ENCODE peak calls at places on chromosome 7, in eight cellular contexts. E is AG04450; K is HCEC 1CT; V is activated naive CD4-positive, alpha-beta T cell; L is AG09319; M is cerebellar nuclear complex; G is midbrain; X is ovary. B is an unnamed sample.

GRCh38 chr7:105639677-105640493 is 58.6 kb upstream of the EFCAB10 start:
- DNase-seq in E (no peak), K (no peak), V (no peak), L (no peak), M (no peak), G (no peak), X (peak; percentile 42), B (no peak)

GRCh38 chr7:29127527-29127926 is 18.8 kb downstream of the CPVL start:
- DNase-seq in E (no peak), K (no peak), V (no peak), L (no peak), M (no peak), G (no peak), X (no peak), B (no peak)

GRCh38 chr7:21514071-21514470 is 28.8 kb upstream of the DNAH11 start:
- DNase-seq in E (no peak), K (no peak), V (no peak), L (no peak), M (no peak), G (no peak), X (no peak), B (no peak)

GRCh38 chr7:155852426-155853301 is 40.4 kb upstream of the SHH start:
- DNase-seq in E (no peak), K (no peak), V (no peak), L (no peak), M (no peak), G (no peak), X (no peak), B (peak; percentile 34)

GRCh38 chr7:148256433-148256832 is 334.1 kb upstream of the C7orf33 start:
- DNase-seq in E (no peak), K (no peak), V (no peak), L (no peak), M (no peak), G (no peak), X (no peak), B (no peak)

GRCh38 chr7:146591976-146592375 is 475.4 kb downstream of the CNTNAP2 start:
- DNase-seq in E (no peak), K (no peak), V (no peak), L (no peak), M (peak; percentile 91), G (no peak), X (no peak), B (no peak)

GRCh38 chr7:119842786-119843185 is 430.2 kb upstream of the KCND2 start:
- DNase-seq in E (no peak), K (no peak), V (no peak), L (no peak), M (no peak), G (no peak), X (no peak), B (no peak)

GRCh38 chr7:91080351-91080750 is 183.9 kb upstream of the FZD1 start:
- DNase-seq in E (no peak), K (no peak), V (no peak), L (no peak), M (no peak), G (no peak), X (no peak), B (no peak)

GRCh38 chr7:51278797-51279196 is 37.8 kb downstream of the COBL start:
- DNase-seq in E (no peak), K (no peak), V (no peak), L (no peak), M (no peak), G (no peak), X (no peak), B (no peak)

GRCh38 chr7:4958477-4959301 is at the start of gene MMD2:
- DNase-seq in E (no peak), K (no peak), V (no peak), L (no peak), M (no peak), G (no peak), X (peak; percentile 40), B (no peak)

GRCh38 chr7:88566174-88566729 is 193.2 kb upstream of the ZNF804B start:
- DNase-seq in E (no peak), K (no peak), V (no peak), L (no peak), M (no peak), G (no peak), X (no peak), B (no peak)

GRCh38 chr7:114825423-114825951 is 96.4 kb upstream of the MDFIC start:
- DNase-seq in E (no peak), K (no peak), V (no peak), L (no peak), M (no peak), G (no peak), X (no peak), B (no peak)

GRCh38 chr7:12422449-12423320 is 19.0 kb upstream of the VWDE start:
- DNase-seq in E (no peak), K (peak; percentile 82), V (no peak), L (no peak), M (no peak), G (no peak), X (no peak), B (no peak)

GRCh38 chr7:117338020-117338419 is 15.2 kb upstream of the WNT2 start:
- DNase-seq in E (no peak), K (peak; percentile 11), V (no peak), L (no peak), M (no peak), G (no peak), X (no peak), B (no peak)

GRCh38 chr7:101990811-101991418 is 173.5 kb downstream of the CUX1 start:
- DNase-seq in E (no peak), K (no peak), V (no peak), L (no peak), M (no peak), G (no peak), X (no peak), B (no peak)

GRCh38 chr7:26500749-26501352 is 209.2 kb downstream of the SNX10 start:
- DNase-seq in E (no peak), K (peak; percentile 49), V (no peak), L (no peak), M (no peak), G (no peak), X (no peak), B (no peak)

GRCh38 chr7:45576249-45576929 is 2.2 kb downstream of the ADCY1 start:
- DNase-seq in E (no peak), K (no peak), V (no peak), L (no peak), M (no peak), G (no peak), X (no peak), B (no peak)

GRCh38 chr7:2524808-2525140 is 5.2 kb downstream of the LFNG start:
- DNase-seq in E (no peak), K (no peak), V (no peak), L (no peak), M (no peak), G (no peak), X (no peak), B (no peak)

GRCh38 chr7:106071356-106071998 is 40.6 kb downstream of the SYPL1 start:
- DNase-seq in E (no peak), K (no peak), V (peak; percentile 18), L (no peak), M (no peak), G (no peak), X (no peak), B (no peak)

GRCh38 chr7:96826089-96826488 is 116.4 kb upstream of the SEM1 start:
- DNase-seq in E (no peak), K (no peak), V (no peak), L (no peak), M (no peak), G (no peak), X (no peak), B (no peak)

GRCh38 chr7:42082144-42082543 is 154.9 kb downstream of the GLI3 start:
- DNase-seq in E (no peak), K (peak; percentile 14), V (no peak), L (no peak), M (no peak), G (no peak), X (no peak), B (no peak)

GRCh38 chr7:33825644-33826043 is 79.7 kb upstream of the BMPER start:
- DNase-seq in E (no peak), K (no peak), V (no peak), L (no peak), M (no peak), G (no peak), X (no peak), B (no peak)

GRCh38 chr7:129779602-129780256 is 168.2 kb downstream of the NRF1 start:
- DNase-seq in E (no peak), K (no peak), V (no peak), L (no peak), M (no peak), G (no peak), X (no peak), B (no peak)

GRCh38 chr7:142889825-142890224 is 4.3 kb upstream of the TRPV6 start:
- DNase-seq in E (no peak), K (no peak), V (no peak), L (no peak), M (no peak), G (no peak), X (no peak), B (peak; percentile 25)

GRCh38 chr7:141999219-141999618 is 3.5 kb downstream of the MGAM start:
- DNase-seq in E (no peak), K (no peak), V (no peak), L (no peak), M (no peak), G (no peak), X (no peak), B (no peak)

GRCh38 chr7:71457881-71458590 is 326.1 kb downstream of the GALNT17 start:
- DNase-seq in E (no peak), K (no peak), V (no peak), L (no peak), M (peak; percentile 69), G (no peak), X (no peak), B (no peak)

GRCh38 chr7:44277851-44278250 is 47.5 kb downstream of the CAMK2B start:
- DNase-seq in E (no peak), K (peak; percentile 25), V (no peak), L (no peak), M (no peak), G (no peak), X (peak; percentile 34), B (no peak)

GRCh38 chr7:904847-905246 is 28.5 kb downstream of the GET4 start:
- DNase-seq in E (no peak), K (peak; percentile 56), V (no peak), L (no peak), M (no peak), G (no peak), X (no peak), B (no peak)

GRCh38 chr7:80869821-80870751 is 48.8 kb downstream of the SEMA3C start:
- DNase-seq in E (no peak), K (no peak), V (no peak), L (no peak), M (no peak), G (no peak), X (no peak), B (no peak)

GRCh38 chr7:156777364-156778069 is 115.5 kb downstream of the LMBR1 start:
- DNase-seq in E (no peak), K (no peak), V (no peak), L (no peak), M (no peak), G (no peak), X (no peak), B (no peak)

GRCh38 chr7:51577390-51577789 is 260.8 kb upstream of the COBL start:
- DNase-seq in E (no peak), K (no peak), V (no peak), L (no peak), M (no peak), G (no peak), X (no peak), B (no peak)

B was measured in ureter.